ENCODE peak calls at places on chromosomes 6 and 20, in nine cellular contexts. U is AG04450; R is GM13976; W is hepatocyte; F is CD8-positive, alpha-beta T cell; A is RWPE2; G is A673; N is PC-9; L is neural crest cell. B is an unnamed sample.

GRCh38 chr20:44963325-44964215 is 2.7 kb upstream of the STK4 start:
- DNase-seq in U (no peak), R (no peak), W (no peak), F (no peak), A (no peak), G (no peak), N (no peak), L (no peak), B (no peak)

GRCh38 chr6:170222498-170223471 is 68.1 kb downstream of the DLL1 start:
- DNase-seq in U (no peak), R (no peak), W (no peak), F (no peak), A (no peak), G (no peak), N (no peak), L (no peak), B (no peak)

GRCh38 chr6:28922841-28923317 is 906 bp downstream of the TRIM27 start:
- DNase-seq in U (no peak), R (peak; percentile 66), W (peak; percentile 59), F (peak; percentile 32), A (no peak), G (peak; percentile 18), N (no peak), L (peak; percentile 10), B (peak; percentile 56)

GRCh38 chr6:75306074-75306473 is 21.5 kb upstream of the TMEM30A start:
- DNase-seq in U (no peak), R (no peak), W (no peak), F (no peak), A (no peak), G (no peak), N (no peak), L (no peak), B (no peak)

GRCh38 chr6:35668708-35669440 is 19.8 kb downstream of the FKBP5 start:
- DNase-seq in U (no peak), R (no peak), W (no peak), F (no peak), A (no peak), G (peak; percentile 27), N (no peak), L (no peak), B (no peak)

GRCh38 chr20:4820833-4821518 is 99.3 kb downstream of the PRND start:
- DNase-seq in U (peak; percentile 60), R (no peak), W (no peak), F (no peak), A (no peak), G (no peak), N (peak; percentile 34), L (no peak), B (no peak)

GRCh38 chr6:79650943-79651342 is 19.8 kb downstream of the SH3BGRL2 start:
- DNase-seq in U (no peak), R (no peak), W (no peak), F (no peak), A (no peak), G (no peak), N (no peak), L (no peak), B (no peak)

GRCh38 chr6:14747881-14748520 is 497.9 kb upstream of the JARID2 start:
- DNase-seq in U (no peak), R (no peak), W (no peak), F (no peak), A (no peak), G (no peak), N (no peak), L (no peak), B (no peak)

GRCh38 chr6:157603314-157603940 is 219.6 kb upstream of the SNX9 start:
- DNase-seq in U (no peak), R (no peak), W (no peak), F (no peak), A (no peak), G (no peak), N (no peak), L (no peak), B (no peak)

GRCh38 chr6:31851485-31851832 is 11.2 kb downstream of the NEU1 start:
- DNase-seq in U (no peak), R (no peak), W (no peak), F (no peak), A (no peak), G (no peak), N (no peak), L (no peak), B (no peak)

GRCh38 chr20:64114356-64114971 is 7.1 kb upstream of the NPBWR2 start:
- DNase-seq in U (no peak), R (no peak), W (no peak), F (no peak), A (peak; percentile 82), G (no peak), N (no peak), L (no peak), B (no peak)

GRCh38 chr6:7846971-7847818 is 63.4 kb downstream of the TXNDC5 start:
- DNase-seq in U (peak; percentile 18), R (no peak), W (no peak), F (no peak), A (no peak), G (no peak), N (no peak), L (no peak), B (no peak)

GRCh38 chr6:165662041-165662491 is 975 bp downstream of the PDE10A start:
- DNase-seq in U (no peak), R (peak; percentile 38), W (peak; percentile 36), F (no peak), A (no peak), G (peak; percentile 35), N (no peak), L (peak; percentile 57), B (peak; percentile 69)

GRCh38 chr20:56627122-56628014 is 1.7 kb upstream of the TFAP2C start:
- DNase-seq in U (no peak), R (no peak), W (no peak), F (no peak), A (no peak), G (no peak), N (no peak), L (no peak), B (peak; percentile 22)

GRCh38 chr6:152828431-152828830 is 77.8 kb downstream of the VIP start:
- DNase-seq in U (no peak), R (no peak), W (no peak), F (no peak), A (no peak), G (no peak), N (no peak), L (no peak), B (no peak)

GRCh38 chr6:43368517-43369160 is 808 bp downstream of the ZNF318 start:
- DNase-seq in U (no peak), R (no peak), W (peak; percentile 78), F (peak; percentile 15), A (no peak), G (peak; percentile 59), N (peak; percentile 28), L (peak; percentile 54), B (peak; percentile 78)

DNA sequence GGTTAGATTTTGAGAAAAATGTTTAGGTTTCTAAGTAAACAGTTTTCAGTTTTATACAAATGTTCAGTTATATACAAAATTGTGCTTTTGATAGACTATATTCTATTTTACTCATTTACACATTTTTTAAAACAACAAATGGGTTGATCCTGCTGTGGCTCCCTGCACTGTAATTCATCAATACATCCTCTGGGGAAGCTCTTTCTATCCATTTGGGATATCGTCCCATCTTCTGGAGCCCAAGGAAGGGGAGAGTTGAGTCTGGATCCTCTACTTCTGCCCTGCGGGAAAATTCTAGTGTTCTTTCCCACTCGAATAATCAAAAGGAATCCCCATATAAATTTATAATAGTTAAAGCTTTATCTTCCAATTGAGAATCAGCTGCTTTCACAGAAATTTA is 75.0 kb downstream of the SYCP2L start:
- DNase-seq in U (no peak), R (no peak), W (no peak), F (no peak), A (no peak), G (no peak), N (no peak), L (no peak), B (no peak)
- TF ChIP-seq CTCF in U (no peak), R (no peak), W (no peak), F (no peak), A (no peak), G (no peak), N (no peak), L (no peak), B (no peak)

DNA sequence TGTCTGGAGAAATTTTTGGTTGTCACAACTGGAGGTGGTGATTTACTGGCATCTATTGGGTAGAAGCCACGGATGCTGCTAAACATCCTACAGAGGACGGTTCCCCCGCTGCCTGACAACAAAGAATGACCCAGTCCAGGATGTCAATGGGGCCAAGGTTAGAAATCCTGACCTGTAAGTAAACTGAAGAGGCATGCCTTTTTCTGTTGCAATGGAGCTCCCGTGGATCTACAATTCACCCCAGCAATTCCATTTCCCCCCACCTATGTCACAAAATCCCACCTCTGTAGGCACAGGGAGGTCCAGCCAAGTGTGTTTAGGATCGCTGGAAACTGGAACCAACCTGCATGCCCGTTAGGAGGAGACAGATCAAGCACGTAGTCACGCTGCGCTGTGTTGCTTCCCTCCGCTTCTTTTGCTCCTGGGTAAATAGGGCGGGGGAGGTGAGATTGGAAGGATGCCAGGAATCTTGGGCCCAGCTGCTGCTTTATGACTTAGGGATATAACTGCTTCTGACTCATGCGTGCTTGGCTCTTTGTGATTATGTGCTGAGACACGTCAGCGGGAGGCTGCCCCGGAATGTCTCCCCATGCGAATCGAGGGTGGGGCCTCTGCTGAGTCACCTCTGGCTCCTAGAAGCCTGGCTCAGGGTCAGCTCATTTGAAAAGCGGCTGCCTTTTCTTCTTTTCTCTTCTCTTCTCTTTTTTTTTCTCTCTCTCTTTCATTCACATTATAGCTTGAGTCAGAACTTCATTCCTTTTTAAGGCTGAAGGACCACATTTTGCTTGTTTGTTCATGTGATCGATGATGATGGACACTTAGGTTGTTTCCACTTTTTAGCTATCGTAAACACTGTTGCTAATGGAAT is 12.4 kb upstream of the PEDS1 start:
- DNase-seq in U (peak; percentile 100), R (peak; percentile 91), W (peak; percentile 99), F (peak; percentile 74), A (peak; percentile 100), G (peak; percentile 99), N (peak; percentile 98), L (peak; percentile 46), B (peak; percentile 76)
- TF ChIP-seq CTCF in U (peak; percentile 14), R (no peak), W (no peak), F (no peak), A (peak; percentile 38), G (peak; percentile 12), N (peak; percentile 14), L (no peak), B (no peak)

GRCh38 chr20:59403962-59404314 is 103.5 kb downstream of the EDN3 start:
- DNase-seq in U (no peak), R (no peak), W (no peak), F (no peak), A (no peak), G (no peak), N (no peak), L (no peak), B (no peak)
- TF ChIP-seq CTCF in U (no peak), R (no peak), W (no peak), F (peak; percentile 31), A (peak; percentile 89), G (no peak), N (peak; percentile 39), L (no peak), B (peak; percentile 23)

DNA sequence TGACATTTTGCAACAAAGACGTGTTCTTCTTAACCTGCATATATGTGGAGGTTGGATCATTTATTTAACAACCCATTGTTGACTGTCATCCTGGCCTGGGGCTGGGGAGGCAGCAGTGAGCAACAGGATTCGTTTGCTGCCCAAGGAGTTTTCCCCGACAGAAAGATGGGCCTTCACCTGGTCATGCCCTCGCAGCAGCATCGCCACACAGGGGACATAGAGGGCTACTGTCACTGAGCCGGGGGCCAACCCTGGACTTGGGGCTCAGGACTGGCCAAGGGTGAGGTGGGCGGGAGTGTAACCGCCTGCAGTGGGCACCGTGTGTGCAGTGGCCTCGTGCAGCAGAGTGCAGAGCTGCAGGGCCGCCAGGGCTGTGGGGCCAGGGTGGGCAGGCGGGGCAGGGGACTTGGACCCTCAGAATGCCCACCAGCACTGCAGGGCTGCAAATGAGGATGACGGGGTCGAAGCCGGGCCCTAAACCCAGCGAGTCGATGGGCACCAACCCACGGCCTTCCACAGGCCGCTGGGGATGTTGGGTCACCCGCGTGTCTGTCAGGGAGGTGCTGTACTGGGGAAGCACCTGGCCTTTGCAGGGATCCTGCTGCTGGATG is 11.8 kb downstream of the DUSP22 start:
- DNase-seq in U (no peak), R (no peak), W (no peak), F (no peak), A (no peak), G (no peak), N (no peak), L (no peak), B (no peak)
- TF ChIP-seq CTCF in U (peak; percentile 4), R (peak; percentile 27), W (no peak), F (no peak), A (no peak), G (peak; percentile 26), N (no peak), L (no peak), B (no peak)

B was measured in nephron progenitor cell.